ENCODE peak calls at places on chromosomes 12 and 14, in seven cellular contexts. K is lower lobe of right lung; D is ascending aorta; Y is CD8-positive, alpha-beta T cell; Q is uterus; U is transverse colon; M is HCT116. A is an unnamed sample.
A peak's percentile ranks its signal among the peaks of the same experiment; 100 is the strongest.

GRCh38 chr14:78857974-78858373 is 687.8 kb downstream of the NRXN3 start:
- DNase-seq in K (no peak), D (no peak), Y (no peak), Q (no peak), U (no peak), M (no peak), A (no peak)

GRCh38 chr12:112838731-112839130 is 47.2 kb downstream of the RPH3A start:
- DNase-seq in K (no peak), D (no peak), Y (no peak), Q (no peak), U (no peak), M (no peak), A (no peak)

GRCh38 chr14:102225386-102225785 is 79.6 kb downstream of the MOK start:
- DNase-seq in K (no peak), D (no peak), Y (no peak), Q (no peak), U (no peak), M (no peak), A (no peak)

GRCh38 chr12:13889913-13890312 is 91.5 kb downstream of the GRIN2B start:
- DNase-seq in K (no peak), D (no peak), Y (no peak), Q (no peak), U (no peak), M (no peak), A (no peak)

GRCh38 chr12:75592086-75592485 is 80.7 kb upstream of the KRR1 start:
- DNase-seq in K (no peak), D (no peak), Y (no peak), Q (no peak), U (no peak), M (no peak), A (no peak)

GRCh38 chr12:31603546-31604009 is 12.6 kb upstream of the DENND5B start:
- DNase-seq in K (no peak), D (no peak), Y (no peak), Q (no peak), U (peak; percentile 39), M (no peak), A (no peak)

GRCh38 chr12:63787306-63787705 is 7.6 kb downstream of the RXYLT1 start:
- DNase-seq in K (no peak), D (no peak), Y (no peak), Q (no peak), U (no peak), M (no peak), A (no peak)

GRCh38 chr12:112194601-112195247 is 69.4 kb downstream of the TRAFD1 start:
- DNase-seq in K (no peak), D (no peak), Y (no peak), Q (no peak), U (no peak), M (no peak), A (no peak)

GRCh38 chr12:70849265-70849960 is 71.1 kb downstream of the PTPRR start:
- DNase-seq in K (no peak), D (no peak), Y (no peak), Q (no peak), U (no peak), M (peak; percentile 16), A (no peak)

GRCh38 chr14:62308927-62309326 is 546.7 kb downstream of the SNAPC1 start:
- DNase-seq in K (no peak), D (no peak), Y (no peak), Q (no peak), U (no peak), M (no peak), A (no peak)

GRCh38 chr12:93174048-93174447 is 203.7 kb upstream of the NUDT4 start:
- DNase-seq in K (no peak), D (no peak), Y (no peak), Q (no peak), U (no peak), M (no peak), A (no peak)

GRCh38 chr14:104975481-104976197 is 2.5 kb downstream of the AHNAK2 start:
- DNase-seq in K (peak; percentile 49), D (no peak), Y (no peak), Q (no peak), U (no peak), M (no peak), A (peak; percentile 55)

GRCh38 chr14:58873228-58873953 is 235.6 kb downstream of the DACT1 start:
- DNase-seq in K (no peak), D (no peak), Y (no peak), Q (no peak), U (peak; percentile 66), M (no peak), A (no peak)

GRCh38 chr12:12818693-12819092 is 5.5 kb downstream of the DDX47 start:
- DNase-seq in K (no peak), D (no peak), Y (no peak), Q (no peak), U (no peak), M (no peak), A (no peak)

GRCh38 chr14:59131926-59132763 is 56.3 kb upstream of the DAAM1 start:
- DNase-seq in K (no peak), D (no peak), Y (no peak), Q (no peak), U (no peak), M (no peak), A (no peak)

GRCh38 chr12:60148109-60148508 is 552.3 kb downstream of the SLC16A7 start:
- DNase-seq in K (no peak), D (no peak), Y (no peak), Q (no peak), U (no peak), M (no peak), A (no peak)

GRCh38 chr12:52087961-52088820 is 8.7 kb downstream of the SMIM41 start:
- DNase-seq in K (no peak), D (peak; percentile 56), Y (no peak), Q (no peak), U (no peak), M (no peak), A (no peak)

GRCh38 chr14:78788467-78789360 is 618.5 kb downstream of the NRXN3 start:
- DNase-seq in K (no peak), D (no peak), Y (no peak), Q (no peak), U (no peak), M (no peak), A (no peak)

GRCh38 chr12:126588586-126589249 is 1523.5 kb downstream of the AACS start:
- DNase-seq in K (no peak), D (no peak), Y (no peak), Q (no peak), U (no peak), M (no peak), A (no peak)

GRCh38 chr14:76131071-76131985 is 20.4 kb upstream of the GPATCH2L start:
- DNase-seq in K (no peak), D (no peak), Y (no peak), Q (no peak), U (no peak), M (no peak), A (no peak)

GRCh38 chr14:41605550-41606248 is 977 bp upstream of the LRFN5 start:
- DNase-seq in K (no peak), D (no peak), Y (no peak), Q (peak; percentile 27), U (no peak), M (no peak), A (no peak)

GRCh38 chr14:41606249-41607118 is at the start of gene LRFN5:
- DNase-seq in K (no peak), D (no peak), Y (no peak), Q (peak; percentile 56), U (no peak), M (no peak), A (peak; percentile 40)

GRCh38 chr14:41607119-41607785 is 576 bp downstream of the LRFN5 start:
- DNase-seq in K (no peak), D (no peak), Y (no peak), Q (no peak), U (no peak), M (no peak), A (no peak)

GRCh38 chr14:41607966-41608663 is 1.4 kb downstream of the LRFN5 start:
- DNase-seq in K (no peak), D (no peak), Y (no peak), Q (no peak), U (no peak), M (no peak), A (no peak)

GRCh38 chr14:41609704-41610183 is 3.1 kb downstream of the LRFN5 start:
- DNase-seq in K (no peak), D (no peak), Y (peak; percentile 19), Q (peak; percentile 29), U (no peak), M (no peak), A (peak; percentile 68)
- H3K4me3 ChIP-seq in K (peak overlapping the region; percentile 55), D (peak overlapping the region; percentile 71), Y (no peak overlapping the region), Q (peak overlapping the region; percentile 3), U (no peak overlapping the region), M (no peak overlapping the region), A (peak overlapping the region; percentile 18)

GRCh38 chr14:68511727-68512047 is 281.2 kb downstream of the ZFP36L1 start:
- DNase-seq in K (no peak), D (no peak), Y (no peak), Q (no peak), U (no peak), M (no peak), A (no peak)
- H3K4me1 ChIP-seq in K (peaks cover 40% of the 10 kb centered on the region), D (peaks cover 35% of the 10 kb centered on the region), Y (peaks cover 40% of the 10 kb centered on the region), Q (peaks cover 40% of the 10 kb centered on the region), U (peaks cover 54% of the 10 kb centered on the region), M (peaks cover 42% of the 10 kb centered on the region), A (no peaks in the 10 kb centered on the region)

GRCh38 chr12:122928033-122928890 is 32.3 kb upstream of the VPS37B start:
- DNase-seq in K (no peak), D (no peak), Y (no peak), Q (no peak), U (no peak), M (no peak), A (no peak)
- H3K4me3 ChIP-seq in K (no peak overlapping the region), D (no peak overlapping the region), Y (no peak overlapping the region), Q (no peak overlapping the region), U (no peak overlapping the region), M (no peak overlapping the region), A (no peak overlapping the region)

GRCh38 chr14:68757618-68758081 is 35.2 kb downstream of the ZFP36L1 start:
- DNase-seq in K (peak; percentile 71), D (peak; percentile 65), Y (no peak), Q (no peak), U (no peak), M (no peak), A (peak; percentile 55)

GRCh38 chr14:68758301-68758700 is 34.6 kb downstream of the ZFP36L1 start:
- DNase-seq in K (no peak), D (no peak), Y (no peak), Q (no peak), U (no peak), M (no peak), A (no peak)

GRCh38 chr14:68755016-68755353 is 37.9 kb downstream of the ZFP36L1 start:
- DNase-seq in K (no peak), D (no peak), Y (no peak), Q (no peak), U (no peak), M (no peak), A (no peak)

GRCh38 chr14:68756734-68757133 is 36.1 kb downstream of the ZFP36L1 start:
- DNase-seq in K (no peak), D (no peak), Y (no peak), Q (no peak), U (no peak), M (no peak), A (peak; percentile 12)

DNA sequence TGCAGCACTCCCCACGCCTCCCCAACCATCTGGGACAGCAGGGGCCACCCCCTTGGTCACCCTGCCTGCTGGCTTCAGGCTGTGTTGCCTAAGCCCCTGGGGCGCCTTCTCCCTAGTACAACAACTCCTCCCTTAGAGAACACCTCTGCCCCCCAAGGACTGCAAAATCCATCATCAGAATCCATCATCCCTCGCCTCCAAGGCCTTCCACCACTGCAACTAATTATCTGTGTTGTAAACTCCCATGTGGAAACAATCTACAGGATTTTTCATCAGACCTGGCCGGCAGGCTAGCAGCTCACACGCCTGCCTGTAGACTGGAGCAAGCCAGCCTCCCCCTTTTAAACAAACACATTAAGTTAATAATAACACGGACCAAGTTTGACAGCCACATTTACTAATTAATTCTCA is 36.8 kb downstream of the ZFP36L1 start:
- DNase-seq in K (no peak), D (no peak), Y (no peak), Q (no peak), U (no peak), M (no peak), A (no peak)
- H3K4me1 ChIP-seq in K (peaks cover 41% of the 10 kb centered on the region), D (peaks cover 4% of the 10 kb centered on the region), Y (peaks cover 7% of the 10 kb centered on the region), Q (peaks cover 7% of the 10 kb centered on the region), U (no peaks in the 10 kb centered on the region), M (no peaks in the 10 kb centered on the region), A (peaks cover 58% of the 10 kb centered on the region)

A was measured in heart left ventricle.